ENCODE peak calls at places on chromosomes 11 and 22, in nine cellular contexts. O is CD8-positive, alpha-beta T cell; E is thoracic aorta; X is cardiac fibroblast; S is heart right ventricle; K is fibroblast of mammary gland; T is astrocyte; Z is RWPE1; G is nephron progenitor cell. P is an unnamed sample.

GRCh38 chr22:39718206-39718605 is 147.7 kb downstream of the CACNA1I start:
- DNase-seq in O (no peak), E (no peak), X (no peak), S (no peak), K (no peak), T (no peak), Z (no peak), G (no peak), P (no peak)

GRCh38 chr22:42343136-42343484 is 72.7 kb upstream of the TCF20 start:
- DNase-seq in O (no peak), E (no peak), X (no peak), S (no peak), K (no peak), T (no peak), Z (no peak), G (peak), P (no peak)

GRCh38 chr22:41256254-41256897 is 15.6 kb upstream of the CHADL start:
- DNase-seq in O (no peak), E (no peak), X (peak), S (no peak), K (peak), T (peak), Z (peak), G (no peak), P (no peak)

GRCh38 chr11:117259417-117259816 is 26.9 kb downstream of the RNF214 start:
- DNase-seq in O (no peak), E (no peak), X (peak), S (no peak), K (peak), T (peak), Z (no peak), G (no peak), P (no peak)

GRCh38 chr11:30853470-30853869 is 267.3 kb upstream of the MPPED2 start:
- DNase-seq in O (no peak), E (no peak), X (no peak), S (no peak), K (no peak), T (no peak), Z (no peak), G (no peak), P (no peak)

GRCh38 chr11:97269527-97269926 is 879.7 kb downstream of the JRKL start:
- DNase-seq in O (no peak), E (no peak), X (peak), S (no peak), K (no peak), T (no peak), Z (peak), G (no peak), P (no peak)

GRCh38 chr11:91731051-91731450 is 493.6 kb upstream of the FAT3 start:
- DNase-seq in O (no peak), E (no peak), X (no peak), S (no peak), K (no peak), T (no peak), Z (no peak), G (no peak), P (no peak)

GRCh38 chr11:61281581-61282250 is 13.4 kb downstream of the VWCE start:
- DNase-seq in O (no peak), E (no peak), X (peak), S (peak), K (no peak), T (no peak), Z (peak), G (peak), P (no peak)

GRCh38 chr11:124415356-124415923 is 9.2 kb downstream of the OR8B4 start:
- DNase-seq in O (no peak), E (no peak), X (peak), S (no peak), K (peak), T (peak), Z (peak), G (no peak), P (no peak)

GRCh38 chr11:119103793-119104192 is 2.1 kb upstream of the DPAGT1 start:
- DNase-seq in O (no peak), E (no peak), X (no peak), S (no peak), K (no peak), T (no peak), Z (no peak), G (no peak), P (no peak)

GRCh38 chr11:13354335-13354734 is 76.7 kb downstream of the BMAL1 start:
- DNase-seq in O (no peak), E (no peak), X (peak), S (no peak), K (peak), T (no peak), Z (no peak), G (no peak), P (no peak)

GRCh38 chr11:118438314-118438931 is 2.1 kb downstream of the KMT2A start:
- DNase-seq in O (peak), E (no peak), X (peak), S (peak), K (peak), T (peak), Z (peak), G (peak), P (peak)

GRCh38 chr11:96311120-96311568 is 31.9 kb downstream of the MAML2 start:
- DNase-seq in O (no peak), E (no peak), X (peak), S (no peak), K (peak), T (peak), Z (no peak), G (no peak), P (no peak)

GRCh38 chr22:44862281-44862680 is 109.9 kb downstream of the ARHGAP8 start:
- DNase-seq in O (no peak), E (no peak), X (no peak), S (no peak), K (no peak), T (no peak), Z (no peak), G (no peak), P (no peak)

GRCh38 chr11:57248780-57249383 is 11.8 kb upstream of the APLNR start:
- DNase-seq in O (no peak), E (peak), X (peak), S (peak), K (peak), T (peak), Z (peak), G (peak), P (no peak)

GRCh38 chr22:22408731-22409696 is 99.5 kb downstream of the ZNF280B start:
- DNase-seq in O (no peak), E (no peak), X (peak), S (no peak), K (peak), T (no peak), Z (no peak), G (peak), P (no peak)

GRCh38 chr11:13717331-13717730 is 48.9 kb downstream of the FAR1 start:
- DNase-seq in O (no peak), E (no peak), X (peak), S (no peak), K (peak), T (peak), Z (no peak), G (no peak), P (no peak)

GRCh38 chr11:2891291-2891690 is 5.7 kb upstream of the CDKN1C start:
- DNase-seq in O (peak), E (no peak), X (no peak), S (no peak), K (no peak), T (no peak), Z (no peak), G (no peak), P (no peak)

GRCh38 chr22:33274214-33274828 is 216.1 kb upstream of the SYN3 start:
- DNase-seq in O (no peak), E (no peak), X (peak), S (no peak), K (peak), T (no peak), Z (peak), G (peak), P (peak)

GRCh38 chr22:49364398-49364797 is 463.3 kb downstream of the BRD1 start:
- DNase-seq in O (no peak), E (no peak), X (no peak), S (no peak), K (no peak), T (no peak), Z (no peak), G (no peak), P (no peak)

GRCh38 chr11:61745796-61746653 is 6.4 kb upstream of the MYRF start:
- DNase-seq in O (no peak), E (no peak), X (no peak), S (no peak), K (no peak), T (no peak), Z (no peak), G (peak), P (no peak)

GRCh38 chr22:38455530-38456271 is 702 bp upstream of the KCNJ4 start:
- DNase-seq in O (peak), E (no peak), X (peak), S (peak), K (no peak), T (no peak), Z (no peak), G (peak), P (no peak)

GRCh38 chr11:9169595-9170295 is 78.3 kb upstream of the SCUBE2 start:
- DNase-seq in O (no peak), E (no peak), X (no peak), S (no peak), K (no peak), T (no peak), Z (no peak), G (no peak), P (no peak)

GRCh38 chr11:73143126-73143838 is 1.2 kb upstream of the FCHSD2 start:
- DNase-seq in O (no peak), E (no peak), X (peak), S (no peak), K (no peak), T (no peak), Z (no peak), G (no peak), P (no peak)

GRCh38 chr11:73141031-73141308 is 1.1 kb downstream of the FCHSD2 start:
- DNase-seq in O (no peak), E (no peak), X (no peak), S (peak), K (peak), T (no peak), Z (peak), G (no peak), P (no peak)

GRCh38 chr11:73140213-73141030 is 1.7 kb downstream of the FCHSD2 start:
- DNase-seq in O (no peak), E (no peak), X (peak), S (peak), K (peak), T (peak), Z (peak), G (peak), P (no peak)

GRCh38 chr11:73142128-73142377 is at the start of gene FCHSD2:
- DNase-seq in O (no peak), E (no peak), X (no peak), S (no peak), K (no peak), T (no peak), Z (no peak), G (no peak), P (no peak)

GRCh38 chr11:73141309-73142127 is 600 bp downstream of the FCHSD2 start:
- DNase-seq in O (peak), E (no peak), X (peak), S (peak), K (peak), T (peak), Z (peak), G (peak), P (peak)
- TF ChIP-seq CTCF in O (no peak), E (no peak), X (no peak), S (no peak), K (no peak), T (no peak), Z (no peak), G (no peak), P (no peak)

GRCh38 chr11:133995066-133995465 is 38.3 kb upstream of the IGSF9B start:
- DNase-seq in O (no peak), E (no peak), X (no peak), S (no peak), K (no peak), T (no peak), Z (no peak), G (no peak), P (no peak)
- TF ChIP-seq CTCF in O (no peak), E (no peak), X (no peak), S (no peak), K (no peak), T (no peak), Z (no peak), G (no peak), P (no peak)

GRCh38 chr11:121323208-121323607 is 30.6 kb downstream of the SC5D start:
- DNase-seq in O (no peak), E (no peak), X (no peak), S (no peak), K (no peak), T (no peak), Z (no peak), G (no peak), P (no peak)
- TF ChIP-seq CTCF in O (no peak), E (no peak), X (no peak), S (no peak), K (no peak), T (no peak), Z (no peak), G (no peak), P (no peak)

DNA sequence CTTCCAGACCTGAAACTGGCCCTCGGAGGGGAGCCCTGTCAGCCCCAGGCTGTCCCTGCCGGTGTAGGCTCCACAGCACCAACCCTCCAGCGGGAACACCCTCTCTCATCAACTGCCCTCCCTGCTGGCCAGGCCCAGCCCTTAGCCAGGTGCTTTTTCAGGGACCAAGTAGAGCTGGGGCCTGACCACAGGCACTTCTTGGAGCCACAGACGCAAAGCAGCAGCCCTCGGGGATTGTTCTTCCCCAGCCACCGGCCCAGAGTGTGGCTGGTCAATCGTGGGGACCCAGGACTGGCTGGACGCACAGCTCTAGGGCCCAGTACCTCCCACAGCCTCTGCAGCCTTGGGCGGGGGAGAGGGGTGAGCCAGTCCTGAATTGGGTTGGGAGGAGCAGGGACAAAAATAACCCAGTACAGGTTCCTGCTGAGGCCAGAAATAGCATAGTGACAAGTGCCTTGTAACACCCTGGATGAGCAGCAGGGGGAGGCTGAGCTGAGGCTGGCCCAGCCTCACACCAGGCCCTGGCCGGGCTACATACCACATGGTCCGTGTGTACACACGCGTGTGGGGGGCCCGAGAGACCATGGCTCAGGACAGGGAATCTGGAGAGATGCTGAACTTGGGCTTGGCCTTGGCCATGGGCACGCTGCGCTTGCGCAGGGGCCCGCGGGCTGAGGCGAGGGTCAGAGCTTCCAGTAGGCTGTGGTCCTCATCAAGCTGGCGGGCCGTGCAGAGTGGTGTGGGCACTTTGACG is 2.0 kb downstream of the KCNJ11 start:
- DNase-seq in O (peak), E (peak), X (peak), S (peak), K (peak), T (no peak), Z (peak), G (peak), P (no peak)
- TF ChIP-seq CTCF in O (peak), E (peak), X (peak), S (peak), K (peak), T (peak), Z (no peak), G (peak), P (no peak)

GRCh38 chr11:93244018-93244417 is 46.2 kb upstream of the SLC36A4 start:
- DNase-seq in O (no peak), E (no peak), X (no peak), S (no peak), K (no peak), T (no peak), Z (no peak), G (no peak), P (no peak)

GRCh38 chr11:93249437-93250210 is 51.8 kb upstream of the SLC36A4 start:
- DNase-seq in O (no peak), E (no peak), X (no peak), S (no peak), K (no peak), T (no peak), Z (no peak), G (no peak), P (no peak)

GRCh38 chr11:93253111-93253510 is 55.3 kb upstream of the SLC36A4 start:
- DNase-seq in O (no peak), E (no peak), X (no peak), S (no peak), K (no peak), T (no peak), Z (no peak), G (no peak), P (no peak)

GRCh38 chr11:93251922-93252321 is 54.1 kb upstream of the SLC36A4 start:
- DNase-seq in O (no peak), E (no peak), X (no peak), S (no peak), K (no peak), T (no peak), Z (no peak), G (no peak), P (no peak)

DNA sequence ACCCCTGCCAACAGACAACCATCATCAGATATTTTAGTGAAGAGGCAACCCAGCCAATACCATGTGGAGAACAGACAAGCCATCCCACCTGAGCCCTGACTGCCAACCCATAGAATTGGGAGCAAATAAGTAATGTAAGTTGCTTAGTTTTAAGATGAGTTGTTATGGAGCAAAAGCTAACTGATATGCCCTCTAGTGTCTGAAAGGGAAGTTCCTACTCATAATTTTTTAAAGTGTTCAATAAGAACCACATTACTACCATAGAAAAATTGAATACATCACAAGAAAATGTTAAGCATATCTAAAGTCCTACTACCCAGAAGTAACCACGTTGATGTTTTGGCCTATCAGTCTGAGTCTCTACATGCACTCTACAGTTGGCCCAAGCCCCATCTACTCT is 50.8 kb upstream of the SLC36A4 start:
- DNase-seq in O (no peak), E (no peak), X (peak), S (no peak), K (peak), T (no peak), Z (no peak), G (no peak), P (no peak)
- TF ChIP-seq CTCF in O (no peak), E (no peak), X (peak), S (peak), K (peak), T (peak), Z (no peak), G (no peak), P (no peak)

GRCh38 chr11:110447897-110448522 is 18.3 kb downstream of the FDX1 start:
- DNase-seq in O (no peak), E (no peak), X (peak), S (no peak), K (no peak), T (no peak), Z (no peak), G (no peak), P (no peak)
- TF ChIP-seq CTCF in O (peak), E (no peak), X (peak), S (peak), K (peak), T (peak), Z (peak), G (peak), P (no peak)

GRCh38 chr22:43592470-43592869 is 180.7 kb downstream of the MPPED1 start:
- DNase-seq in O (no peak), E (no peak), X (peak), S (no peak), K (no peak), T (no peak), Z (no peak), G (peak), P (no peak)
- TF ChIP-seq CTCF in O (no peak), E (no peak), X (no peak), S (no peak), K (no peak), T (no peak), Z (no peak), G (no peak), P (no peak)

GRCh38 chr11:73931039-73931645 is 19.7 kb upstream of the DNAJB13 start:
- DNase-seq in O (no peak), E (no peak), X (peak), S (no peak), K (peak), T (peak), Z (peak), G (peak), P (no peak)
- TF ChIP-seq CTCF in O (no peak), E (no peak), X (peak), S (peak), K (peak), T (peak), Z (peak), G (peak), P (no peak)

P was measured in activated B cell treated with CpG ODN at 0.5 μM for 24 hours.